ENCODE peak calls at places on chromosomes 13 and 19, in four cellular contexts. J is uterus, H is A549, A is testis. W is an unnamed sample.

GRCh38 chr19:55578031-55578760 is 2.5 kb downstream of the ZNF579 start:
- DNase-seq in H (no peak), A (no peak), J (no peak), W (no peak)

GRCh38 chr13:75426421-75426820 is 55.5 kb downstream of the TBC1D4 start:
- DNase-seq in H (no peak), J (no peak), A (no peak), W (no peak)

GRCh38 chr13:23681253-23681652 is 111.0 kb downstream of the TNFRSF19 start:
- DNase-seq in H (no peak), A (no peak), J (no peak), W (no peak)

GRCh38 chr13:106990594-106990993 is 422.7 kb upstream of the ARGLU1 start:
- DNase-seq in A (no peak), J (no peak), H (no peak), W (no peak)

GRCh38 chr13:53137777-53138176 is 109.2 kb downstream of the OLFM4 start:
- DNase-seq in H (no peak), J (peak; percentile 44), A (no peak), W (peak; percentile 22)

GRCh38 chr13:89920461-89920860 is 1427.0 kb upstream of the MIR17HG start:
- DNase-seq in H (no peak), A (no peak), J (no peak), W (no peak)

GRCh38 chr19:48560095-48560530 is 8.1 kb downstream of the SULT2B1 start:
- DNase-seq in J (no peak), H (no peak), A (no peak), W (no peak)

GRCh38 chr19:50020481-50020880 is 4.7 kb downstream of the VRK3 start:
- DNase-seq in A (no peak), J (no peak), H (no peak), W (no peak)

GRCh38 chr13:44312898-44313551 is 60.6 kb upstream of the SERP2 start:
- DNase-seq in J (no peak), H (peak; percentile 14), A (no peak), W (no peak)

GRCh38 chr13:97030705-97031452 is 36.6 kb upstream of the OXGR1 start:
- DNase-seq in H (peak; percentile 31), A (peak; percentile 20), J (no peak), W (no peak)

GRCh38 chr13:86052141-86052540 is 252.9 kb upstream of the SLITRK6 start:
- DNase-seq in J (no peak), A (no peak), H (no peak), W (no peak)

GRCh38 chr13:25046985-25047660 is 48.8 kb upstream of the PABPC3 start:
- DNase-seq in H (no peak), A (no peak), J (no peak), W (no peak)

GRCh38 chr13:54184576-54184975 is 1156.0 kb downstream of the OLFM4 start:
- DNase-seq in J (no peak), H (no peak), A (no peak), W (no peak)

GRCh38 chr19:46069841-46070341 is 29.1 kb upstream of the IGFL4 start:
- DNase-seq in H (no peak), A (no peak), J (no peak), W (no peak)

GRCh38 chr19:33468361-33469170 is 53.0 kb downstream of the PEPD start:
- DNase-seq in J (no peak), H (no peak), A (no peak), W (no peak)

GRCh38 chr13:66341038-66341437 is 889.1 kb downstream of the PCDH9 start:
- DNase-seq in J (no peak), H (no peak), A (no peak), W (no peak)

GRCh38 chr19:19444694-19445155 is 39.2 kb downstream of the GATAD2A start:
- DNase-seq in J (no peak), A (no peak), H (no peak), W (no peak)

GRCh38 chr13:71876648-71877279 is 9.8 kb upstream of the DACH1 start:
- DNase-seq in A (no peak), J (no peak), H (no peak), W (no peak)

GRCh38 chr19:49614096-49614857 is 23.3 kb downstream of the PRR12 start:
- DNase-seq in H (peak; percentile 71), J (no peak), A (no peak), W (no peak)

GRCh38 chr19:9819590-9819898 is 665 bp upstream of the FBXL12 start:
- DNase-seq in J (no peak), A (no peak), H (peak; percentile 76), W (no peak)

GRCh38 chr19:8392017-8392591 is 1.9 kb downstream of the RAB11B start:
- DNase-seq in H (no peak), A (peak; percentile 43), J (no peak), W (no peak)

GRCh38 chr13:46577656-46578589 is 25.0 kb downstream of the LRCH1 start:
- DNase-seq in H (no peak), J (no peak), A (no peak), W (no peak)

GRCh38 chr19:11349171-11349570 is 2.9 kb downstream of the CCDC159 start:
- DNase-seq in J (no peak), H (no peak), A (no peak), W (no peak)

GRCh38 chr19:11347546-11347945 is 1.2 kb downstream of the CCDC159 start:
- DNase-seq in A (no peak), J (no peak), H (no peak), W (no peak)

GRCh38 chr19:11342429-11342828 is 3.0 kb upstream of the RAB3D start:
- DNase-seq in A (no peak), J (no peak), H (no peak), W (no peak)

GRCh38 chr19:11345122-11345752 is 831 bp downstream of the TMEM205 start:
- DNase-seq in A (no peak), H (no peak), J (no peak), W (no peak)

GRCh38 chr19:11346104-11346940 is at the start of the genes CCDC159 and TMEM205:
- DNase-seq in H (peak; percentile 89), J (peak; percentile 100), A (peak; percentile 99), W (peak; percentile 99)
- TF ChIP-seq CTCF in H (no peak), J (peak; percentile 17), A (no peak), W (no peak)

DNA sequence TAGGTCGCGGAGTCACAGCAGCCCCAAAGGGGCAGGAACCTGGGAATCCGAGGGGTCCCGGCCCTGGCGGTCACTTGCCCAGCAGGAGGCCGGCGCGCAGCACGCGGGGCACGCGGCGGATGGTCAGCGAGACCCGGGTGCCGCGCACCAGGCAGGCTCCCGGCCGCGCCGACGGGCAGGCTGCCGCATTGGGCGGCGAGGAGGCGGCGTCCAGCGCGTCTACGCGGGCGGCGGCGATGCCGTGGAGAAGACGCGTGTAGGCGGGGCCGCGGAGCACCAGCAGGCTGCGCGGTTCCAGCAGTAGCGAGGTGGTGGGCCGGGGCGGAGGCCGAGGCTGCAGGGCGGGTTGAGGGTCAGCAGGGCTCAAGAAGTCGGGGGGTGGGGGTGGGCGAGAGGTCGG is 607 bp upstream of the SYNE4 start:
- DNase-seq in A (peak; percentile 77), J (peak; percentile 69), H (peak; percentile 84), W (peak; percentile 91)
- TF ChIP-seq POLR2A in A (no peak), J (no peak), H (peak; percentile 70), W (no peak)

GRCh38 chr19:17950310-17951150 is 16.4 kb upstream of the KCNN1 start:
- DNase-seq in J (no peak), A (no peak), H (no peak), W (no peak)

GRCh38 chr19:17953316-17953801 is 13.5 kb upstream of the KCNN1 start:
- DNase-seq in A (no peak), H (no peak), J (no peak), W (no peak)

GRCh38 chr19:17949956-17950309 is 17.0 kb upstream of the KCNN1 start:
- DNase-seq in A (no peak), H (no peak), J (no peak), W (no peak)

GRCh38 chr19:17952041-17952976 is 14.6 kb upstream of the KCNN1 start:
- DNase-seq in J (no peak), H (no peak), A (no peak), W (no peak)

DNA sequence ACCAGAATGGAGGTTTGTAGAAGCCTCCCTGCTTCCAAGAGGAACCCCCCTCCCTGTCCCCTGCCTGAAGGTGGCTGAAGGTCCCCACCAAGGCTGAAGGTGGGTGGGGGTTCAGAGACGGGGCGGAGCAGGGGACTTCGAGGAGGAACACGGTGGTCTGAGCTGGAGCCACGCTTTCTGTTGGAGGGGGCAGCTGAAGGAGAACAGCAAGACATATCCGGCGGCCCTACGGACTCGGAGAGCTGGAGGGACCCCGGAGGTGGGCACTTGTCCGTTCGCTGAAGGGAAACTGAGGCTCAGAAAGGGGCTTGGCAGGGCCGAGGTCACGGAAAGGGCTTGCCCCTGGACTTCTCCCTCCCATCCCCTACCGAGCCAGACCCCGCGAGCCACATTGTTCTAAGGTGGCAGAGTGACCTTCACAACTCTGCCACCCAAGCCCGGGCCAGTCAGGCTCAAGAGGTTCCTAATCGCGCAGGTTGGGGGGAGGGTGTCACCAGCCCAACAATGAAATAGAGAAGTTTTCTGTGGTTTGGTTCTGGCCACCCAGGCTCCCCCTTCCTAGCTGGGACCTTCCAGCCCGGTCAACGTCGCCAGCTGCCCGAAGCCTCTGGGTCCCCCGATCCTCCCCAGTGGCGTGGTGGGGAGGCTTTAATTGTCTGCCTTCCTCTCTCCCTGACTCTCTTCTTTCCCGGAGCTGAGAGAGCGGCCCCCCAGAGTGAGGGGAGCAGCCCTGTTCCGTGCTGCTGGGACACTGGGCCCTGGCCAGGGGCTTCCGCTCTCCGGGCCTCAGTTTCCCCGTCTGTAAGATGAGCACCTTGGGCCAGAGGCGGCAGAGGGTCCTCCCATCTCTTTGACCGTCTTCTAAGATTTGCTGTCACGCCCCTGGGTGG is 15.5 kb upstream of the KCNN1 start:
- DNase-seq in A (no peak), H (no peak), J (no peak), W (no peak)
- H3K4me3 ChIP-seq in A (no peak overlapping the region), H (peak overlapping the region; percentile 41), J (no peak overlapping the region), W (no peak overlapping the region)

GRCh38 chr19:15288146-15288963 is 44.0 kb downstream of the BRD4 start:
- DNase-seq in J (no peak), A (peak; percentile 80), H (no peak), W (no peak)
- TF ChIP-seq CTCF in J (no peak), A (no peak), H (no peak), W (no peak)

GRCh38 chr19:2287585-2287984 is 5.6 kb upstream of the PEAK3 start:
- DNase-seq in A (no peak), H (no peak), J (no peak), W (no peak)
- TF ChIP-seq POLR2A in A (no peak), H (no peak), J (no peak), W (no peak)

GRCh38 chr19:2288743-2289713 is 7.1 kb upstream of the PEAK3 start:
- DNase-seq in A (no peak), J (no peak), H (no peak), W (no peak)
- H3K4me3 ChIP-seq in A (no peak overlapping the region), J (no peak overlapping the region), H (peak overlapping the region; percentile 40), W (no peak overlapping the region)

DNA sequence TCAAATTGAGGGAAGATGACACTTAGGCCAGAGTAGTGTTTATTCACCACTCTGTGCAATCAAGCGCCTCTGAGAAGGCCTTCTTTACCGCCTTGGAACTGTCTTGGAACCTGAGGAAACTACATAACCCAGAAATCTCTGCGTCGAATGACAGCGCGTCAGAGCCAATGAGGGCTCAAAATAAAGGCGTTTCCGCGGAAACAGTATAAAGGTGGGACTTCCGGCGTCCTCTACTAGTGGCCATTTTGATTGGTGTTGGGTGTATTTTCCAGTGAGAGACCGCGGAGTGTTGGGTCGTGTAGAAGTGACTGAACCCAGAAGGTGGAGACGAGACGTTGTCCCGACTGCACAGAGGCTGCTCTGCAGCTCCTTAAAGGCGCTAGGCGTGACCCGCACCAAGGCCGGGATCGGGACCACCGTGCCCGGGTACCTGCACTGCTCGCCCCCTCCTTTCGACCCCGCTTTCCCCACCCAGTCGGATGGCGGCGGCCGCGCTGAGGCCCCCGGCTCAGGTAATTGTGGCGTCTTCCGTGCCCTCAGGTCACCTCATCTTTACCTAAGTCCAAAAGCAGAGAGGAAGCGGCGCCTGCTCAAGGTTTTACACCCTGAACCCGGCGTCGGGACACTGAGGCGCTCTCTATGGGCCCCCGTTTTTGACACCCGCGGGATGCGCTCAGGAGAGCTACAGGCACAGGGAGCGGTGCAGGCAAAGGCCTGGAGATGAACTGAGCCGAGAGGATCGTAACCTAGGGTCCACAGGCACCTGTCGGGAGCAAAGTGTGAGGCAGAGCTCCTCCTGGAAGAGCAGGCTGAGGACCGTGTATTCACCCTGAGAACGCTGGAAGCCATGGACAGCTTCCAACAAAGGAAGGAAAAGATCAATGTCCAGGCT is at the start of gene ZNF776:
- DNase-seq in H (peak; percentile 98), A (peak; percentile 94), J (peak; percentile 76), W (peak; percentile 95)
- TF ChIP-seq CTCF in H (no peak), A (no peak), J (no peak), W (no peak)

W was measured in lower leg skin.